ENCODE peak calls at places on chromosomes 13 and 19, in five cellular contexts. R is small intestine, Q is psoas muscle, V is tibial artery, C is thoracic aorta. H is an unnamed sample.

GRCh38 chr13:49214917-49215376 is 5.2 kb upstream of the MLNR start:
- DNase-seq in R (peak), Q (no peak), V (peak), C (no peak), H (peak)

GRCh38 chr19:5032101-5032967 is 63.4 kb downstream of the KDM4B start:
- DNase-seq in R (no peak), Q (no peak), V (no peak), C (no peak), H (no peak)

GRCh38 chr13:49877629-49878218 is 58.4 kb downstream of the SPRYD7 start:
- DNase-seq in R (no peak), Q (no peak), V (no peak), C (no peak), H (no peak)

GRCh38 chr13:32017449-32017848 is 14.1 kb upstream of the FRY start:
- DNase-seq in R (no peak), Q (no peak), V (no peak), C (no peak), H (no peak)

GRCh38 chr19:16000024-16000687 is 51.3 kb downstream of the OR10H4 start:
- DNase-seq in R (no peak), Q (no peak), V (no peak), C (no peak), H (no peak)

GRCh38 chr19:29211562-29212416 is 1.2 kb downstream of the UQCRFS1 start:
- DNase-seq in R (peak), Q (no peak), V (no peak), C (no peak), H (no peak)

GRCh38 chr19:35104361-35104760 is 11.3 kb upstream of the FXYD3 start:
- DNase-seq in R (no peak), Q (no peak), V (no peak), C (no peak), H (no peak)

GRCh38 chr19:4536798-4537197 is 1.8 kb upstream of the PLIN5 start:
- DNase-seq in R (no peak), Q (no peak), V (no peak), C (no peak), H (peak)

GRCh38 chr13:62250501-62251175 is 835.0 kb upstream of the PCDH20 start:
- DNase-seq in R (no peak), Q (no peak), V (no peak), C (no peak), H (no peak)

GRCh38 chr13:34886476-34886875 is 55.6 kb upstream of the NBEA start:
- DNase-seq in R (no peak), Q (no peak), V (no peak), C (no peak), H (no peak)

GRCh38 chr19:2603320-2603719 is 99.2 kb downstream of the GNG7 start:
- DNase-seq in R (no peak), Q (peak), V (peak), C (no peak), H (no peak)

GRCh38 chr13:65336916-65337315 is 1893.2 kb downstream of the PCDH9 start:
- DNase-seq in R (no peak), Q (no peak), V (no peak), C (no peak), H (no peak)

GRCh38 chr19:9498183-9498902 is at the start of gene ZNF560:
- DNase-seq in R (no peak), Q (no peak), V (no peak), C (no peak), H (no peak)

GRCh38 chr19:54248016-54248601 is 5.5 kb upstream of the LILRA6 start:
- DNase-seq in R (no peak), Q (peak), V (peak), C (no peak), H (no peak)

GRCh38 chr13:27622102-27622820 is 569 bp downstream of the POLR1D start:
- DNase-seq in R (no peak), Q (no peak), V (no peak), C (no peak), H (peak)

GRCh38 chr13:38970380-38971051 is 20.1 kb downstream of the STOML3 start:
- DNase-seq in R (no peak), Q (no peak), V (no peak), C (no peak), H (no peak)

GRCh38 chr13:48009298-48009697 is 8.2 kb upstream of the SUCLA2 start:
- DNase-seq in R (no peak), Q (no peak), V (no peak), C (no peak), H (no peak)

GRCh38 chr13:43195551-43195950 is 172.2 kb downstream of the DNAJC15 start:
- DNase-seq in R (no peak), Q (no peak), V (no peak), C (no peak), H (no peak)

GRCh38 chr19:1655992-1656608 is 3.7 kb upstream of the TCF3 start:
- DNase-seq in R (no peak), Q (no peak), V (no peak), C (no peak), H (no peak)

GRCh38 chr13:109191422-109191821 is 562.0 kb downstream of the MYO16 start:
- DNase-seq in R (no peak), Q (no peak), V (no peak), C (no peak), H (no peak)

GRCh38 chr13:19266979-19267378 is 85.4 kb upstream of the TUBA3C start:
- DNase-seq in R (no peak), Q (no peak), V (no peak), C (no peak), H (no peak)

GRCh38 chr19:12794936-12795335 is 3.6 kb downstream of the JUNB start:
- DNase-seq in R (no peak), Q (no peak), V (no peak), C (no peak), H (no peak)

GRCh38 chr19:54662730-54663129 is at the start of gene LILRB4:
- DNase-seq in R (no peak), Q (peak), V (peak), C (no peak), H (no peak)

GRCh38 chr13:109743706-109744453 is 42.5 kb downstream of the IRS2 start:
- DNase-seq in R (peak), Q (no peak), V (no peak), C (no peak), H (peak)

GRCh38 chr13:40057228-40057627 is 401.8 kb downstream of the COG6 start:
- DNase-seq in R (no peak), Q (no peak), V (no peak), C (no peak), H (no peak)

GRCh38 chr19:29263305-29264080 is 50.5 kb upstream of the UQCRFS1 start:
- DNase-seq in R (peak), Q (peak), V (peak), C (no peak), H (peak)

GRCh38 chr19:47595937-47596336 is 13.0 kb upstream of the BICRA start:
- DNase-seq in R (no peak), Q (no peak), V (no peak), C (no peak), H (no peak)

GRCh38 chr19:52778811-52779210 is 7.8 kb downstream of the ZNF600 start:
- DNase-seq in R (no peak), Q (no peak), V (no peak), C (no peak), H (no peak)

GRCh38 chr19:21256722-21257121 is 72.5 kb downstream of the ZNF708 start:
- DNase-seq in R (no peak), Q (no peak), V (no peak), C (no peak), H (peak)

GRCh38 chr19:47190167-47190727 is 40.8 kb downstream of the BBC3 start:
- DNase-seq in R (peak), Q (peak), V (peak), C (peak), H (peak)

GRCh38 chr13:70098669-70099068 is 9.0 kb upstream of the ATXN8OS start:
- DNase-seq in R (no peak), Q (no peak), V (no peak), C (no peak), H (no peak)

GRCh38 chr19:21483589-21484170 is 21.7 kb upstream of the ZNF429 start:
- DNase-seq in R (no peak), Q (peak), V (no peak), C (no peak), H (peak)

GRCh38 chr13:91710733-91711132 is 312.3 kb downstream of the GPC5 start:
- DNase-seq in R (no peak), Q (no peak), V (no peak), C (no peak), H (no peak)

GRCh38 chr19:50728084-50728737 is 5.0 kb downstream of the CLEC11A start:
- DNase-seq in R (no peak), Q (peak), V (peak), C (no peak), H (peak)

GRCh38 chr19:50723735-50724521 is 764 bp downstream of the CLEC11A start:
- DNase-seq in R (no peak), Q (no peak), V (no peak), C (no peak), H (no peak)

GRCh38 chr19:50725218-50725931 is 2.2 kb downstream of the CLEC11A start:
- DNase-seq in R (no peak), Q (no peak), V (no peak), C (no peak), H (no peak)

GRCh38 chr19:50724522-50725217 is 1.5 kb downstream of the CLEC11A start:
- DNase-seq in R (peak), Q (peak), V (peak), C (peak), H (peak)

GRCh38 chr19:50725932-50726230 is 2.7 kb downstream of the CLEC11A start:
- DNase-seq in R (no peak), Q (no peak), V (no peak), C (no peak), H (no peak)
- H3K27ac ChIP-seq in R (no peak), Q (peak), V (no peak), C (no peak), H (no peak)

DNA sequence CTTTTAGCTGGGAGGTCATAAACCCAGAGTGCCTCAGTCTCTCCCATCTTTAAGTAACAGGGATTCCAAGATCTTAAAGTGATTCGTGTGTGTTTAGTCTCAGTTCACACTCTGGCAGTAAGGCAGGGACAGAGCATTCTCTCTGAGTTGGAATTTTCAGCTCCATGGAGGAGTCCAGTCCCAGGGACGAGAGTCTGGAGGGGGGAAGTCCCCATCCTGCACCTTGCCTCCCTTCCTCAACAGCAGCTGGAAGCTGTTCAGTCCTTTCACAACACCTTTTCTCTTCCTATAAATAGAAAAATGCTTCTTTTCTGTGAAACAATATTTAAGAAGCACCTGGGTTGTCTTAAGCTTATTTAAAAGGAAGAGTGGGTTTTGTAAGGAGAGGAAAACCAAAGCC is 82.0 kb downstream of the KLF5 start:
- DNase-seq in R (peak), Q (no peak), V (no peak), C (no peak), H (peak)
- H3K27ac ChIP-seq in R (no peak), Q (no peak), V (no peak), C (no peak), H (peak)

GRCh38 chr13:51981355-51981754 is 29.9 kb downstream of the ATP7B start:
- DNase-seq in R (no peak), Q (no peak), V (no peak), C (no peak), H (no peak)
- H3K27ac ChIP-seq in R (no peak), Q (no peak), V (no peak), C (no peak), H (no peak)

DNA sequence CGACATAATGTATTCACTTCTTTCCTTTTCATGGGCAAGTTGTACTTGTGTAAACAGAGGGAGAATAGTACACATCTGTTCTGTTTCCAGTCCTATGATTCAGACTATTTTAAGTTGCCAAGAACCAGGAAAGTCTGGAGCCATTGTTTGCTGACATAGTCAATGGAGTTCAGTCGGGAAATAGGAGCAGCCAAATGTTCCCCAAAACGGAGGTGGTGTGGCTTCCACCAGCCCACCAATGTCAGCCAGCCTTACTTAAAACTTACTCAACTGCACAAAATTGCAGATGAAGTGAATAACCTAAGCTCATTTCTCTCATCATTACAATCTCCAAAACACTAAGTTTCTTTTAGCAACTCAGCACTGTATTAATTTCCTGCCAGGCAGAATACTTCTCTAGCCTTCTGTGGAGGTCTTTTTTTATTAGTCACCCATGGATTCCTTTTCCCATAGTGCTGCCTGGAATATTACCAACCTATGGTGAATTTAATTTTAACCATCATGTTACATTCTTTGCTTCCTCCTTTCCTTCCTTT is 22.3 kb upstream of the CSNK1A1L start:
- DNase-seq in R (no peak), Q (no peak), V (peak), C (no peak), H (peak)
- H3K27ac ChIP-seq in R (no peak), Q (no peak), V (peak), C (peak), H (peak)

DNA sequence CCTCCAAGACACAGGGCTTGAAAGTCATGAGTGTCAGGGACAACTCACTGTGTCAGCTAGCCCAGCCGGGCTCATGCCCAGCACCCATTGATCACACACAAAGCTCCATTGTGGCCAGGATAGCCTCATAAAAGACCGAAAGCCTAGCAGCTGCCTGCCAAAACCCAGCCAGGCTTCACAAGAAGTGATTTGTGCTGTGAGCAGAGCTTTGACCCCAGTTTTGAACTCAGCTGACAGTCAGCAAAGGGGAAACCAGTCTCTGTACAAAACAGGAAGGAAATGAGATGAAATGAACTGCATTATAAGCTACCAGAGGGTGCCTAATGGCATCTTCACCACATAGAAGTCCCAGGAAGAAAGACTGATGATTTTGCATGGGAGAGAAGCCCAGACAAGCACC is 2.9 kb upstream of the RUBCNL start:
- DNase-seq in R (peak), Q (peak), V (no peak), C (no peak), H (peak)
- H3K27ac ChIP-seq in R (no peak), Q (no peak), V (no peak), C (no peak), H (peak)

DNA sequence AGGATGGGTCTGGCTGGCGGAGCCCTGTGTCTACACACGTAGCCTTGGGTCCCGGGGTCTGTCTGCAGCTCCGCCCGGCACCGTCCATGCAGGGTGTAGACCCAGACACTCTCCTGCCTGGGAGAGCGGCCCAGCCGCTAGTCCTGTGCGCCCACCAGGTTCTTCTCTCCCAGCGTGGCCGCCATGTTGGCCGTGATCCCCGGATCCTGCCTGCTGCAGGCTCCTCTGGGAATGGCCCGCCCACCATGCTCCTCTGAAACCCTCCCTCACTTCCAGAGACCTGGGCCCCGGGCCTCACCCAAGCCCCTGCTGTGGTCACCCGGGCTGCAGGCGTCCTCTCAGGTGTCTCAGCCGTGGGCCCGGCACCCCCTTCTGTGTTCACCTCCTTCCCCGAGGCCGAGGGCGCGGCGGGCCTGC is 57.7 kb upstream of the MCF2L start:
- DNase-seq in R (no peak), Q (no peak), V (no peak), C (no peak), H (no peak)
- H3K27ac ChIP-seq in R (no peak), Q (no peak), V (no peak), C (no peak), H (no peak)

GRCh38 chr19:50329146-50329925 is at the start of gene KCNC3:
- DNase-seq in R (peak), Q (peak), V (peak), C (peak), H (peak)

GRCh38 chr19:50331187-50332013 is 2.2 kb upstream of the KCNC3 start:
- DNase-seq in R (no peak), Q (peak), V (no peak), C (no peak), H (no peak)

GRCh38 chr19:50332264-50333038 is 3.3 kb upstream of the KCNC3 start:
- DNase-seq in R (no peak), Q (peak), V (no peak), C (no peak), H (peak)

GRCh38 chr19:50332014-50332263 is 2.8 kb upstream of the KCNC3 start:
- DNase-seq in R (no peak), Q (no peak), V (no peak), C (no peak), H (no peak)

GRCh38 chr19:50330365-50331078 is 1.3 kb upstream of the KCNC3 start:
- DNase-seq in R (peak), Q (peak), V (peak), C (no peak), H (peak)
- H3K27ac ChIP-seq in R (no peak), Q (peak), V (no peak), C (no peak), H (peak)

H was measured in body of pancreas.